ENCODE peak calls at places on chromosome 16, in ten cellular contexts. C is natural killer cell; H is hypothalamus; D is ureter; U is LHCN-M2; Q is ELF-1; B is T follicular helper cell; A is T-helper 1 cell; E is HEK293T; K is activated CD4-positive, alpha-beta T cell treated with anti-CD3 and anti-CD28 coated beads, Interleukin-2, amount 50 U/mL, for 1 hour. F is an unnamed sample.

GRCh38 chr16:63461248-63461841 is 1425.1 kb upstream of the CDH8 start:
- DNase-seq in A (no peak), B (no peak), C (no peak), E (no peak), H (peak), K (no peak), U (peak), D (peak), Q (peak), F (no peak)

GRCh38 chr16:83653785-83654184 is 154.0 kb upstream of the HSBP1 start:
- DNase-seq in D (no peak), C (no peak), H (no peak), Q (no peak), A (no peak), K (no peak), B (no peak), E (no peak), U (peak), F (no peak)

GRCh38 chr16:6633441-6633840 is 699.2 kb upstream of the RBFOX1 start:
- DNase-seq in B (no peak), D (no peak), A (no peak), C (no peak), K (no peak), Q (no peak), U (no peak), E (no peak), H (no peak), F (no peak)

GRCh38 chr16:265711-266110 is 10.0 kb downstream of the RGS11 start:
- DNase-seq in D (no peak), E (no peak), H (no peak), C (no peak), U (peak), A (no peak), K (no peak), Q (no peak), B (no peak), F (no peak)

GRCh38 chr16:89600956-89601355 is 12.5 kb upstream of the DPEP1 start:
- DNase-seq in A (no peak), K (no peak), H (no peak), Q (no peak), D (no peak), B (no peak), C (no peak), E (no peak), U (no peak), F (no peak)

GRCh38 chr16:86814256-86814655 is 235.9 kb downstream of the FOXL1 start:
- DNase-seq in A (no peak), E (no peak), U (no peak), C (no peak), D (no peak), B (no peak), Q (no peak), H (no peak), K (no peak), F (no peak)

GRCh38 chr16:2663553-2664521 is 18.5 kb upstream of the KCTD5 start:
- DNase-seq in D (no peak), C (no peak), B (no peak), K (no peak), A (no peak), H (no peak), Q (no peak), E (peak), U (peak), F (no peak)

GRCh38 chr16:66882702-66883101 is 2.4 kb downstream of the PDP2 start:
- DNase-seq in U (no peak), A (no peak), H (no peak), D (no peak), C (no peak), E (no peak), Q (no peak), K (no peak), B (no peak), F (no peak)

GRCh38 chr16:79839450-79839849 is 238.9 kb upstream of the MAF start:
- DNase-seq in Q (no peak), U (no peak), B (no peak), A (no peak), C (no peak), E (no peak), H (no peak), K (no peak), D (no peak), F (no peak)

GRCh38 chr16:75379911-75380847 is 53.1 kb downstream of the CFDP1 start:
- DNase-seq in D (no peak), Q (no peak), C (no peak), A (peak), B (peak), E (no peak), U (no peak), K (peak), H (no peak), F (no peak)

GRCh38 chr16:86051376-86052114 is 152.6 kb downstream of the IRF8 start:
- DNase-seq in A (no peak), C (no peak), K (no peak), E (peak), D (no peak), Q (no peak), B (no peak), H (no peak), U (no peak), F (peak)

GRCh38 chr16:30980068-30980371 is 5.0 kb upstream of the HSD3B7 start:
- DNase-seq in A (no peak), B (no peak), Q (no peak), U (no peak), K (no peak), D (no peak), E (no peak), C (no peak), H (no peak), F (no peak)

GRCh38 chr16:4922721-4923342 is 14.1 kb downstream of the PPL start:
- DNase-seq in A (no peak), D (no peak), K (no peak), B (no peak), E (no peak), C (no peak), Q (no peak), H (no peak), U (no peak), F (no peak)

F was measured in left lung.